ENCODE peak calls at places on chromosome 11, in eight cellular contexts. K is AG10803; F is CD4-positive, alpha-beta T cell; Y is Panc1; P is IMR-90; T is uterus; M is upper lobe of left lung; V is RWPE1. J is an unnamed sample.

GRCh38 chr11:89381094-89381493 is 110.1 kb downstream of the NOX4 start:
- DNase-seq in T (no peak), M (no peak), P (peak), F (no peak), K (peak), Y (no peak), V (peak), J (no peak)

GRCh38 chr11:104036603-104037394 is at the start of gene DDI1:
- DNase-seq in K (no peak), F (no peak), P (no peak), V (no peak), Y (no peak), M (no peak), T (no peak), J (no peak)

GRCh38 chr11:2844996-2845395 is 40.6 kb downstream of the CDKN1C start:
- DNase-seq in P (no peak), T (no peak), M (no peak), V (no peak), Y (no peak), K (no peak), F (no peak), J (no peak)

GRCh38 chr11:7538023-7538422 is 24.2 kb downstream of the PPFIBP2 start:
- DNase-seq in K (peak), Y (no peak), M (no peak), V (no peak), T (peak), P (no peak), F (no peak), J (no peak)

GRCh38 chr11:77590194-77590591 is 440 bp downstream of the AQP11 start:
- DNase-seq in P (peak), V (no peak), Y (peak), K (peak), F (no peak), M (peak), T (peak), J (no peak)

GRCh38 chr11:88158081-88158480 is 17.2 kb downstream of the RAB38 start:
- DNase-seq in V (no peak), K (no peak), T (no peak), Y (no peak), P (no peak), M (no peak), F (no peak), J (no peak)

GRCh38 chr11:125625594-125626380 is 824 bp downstream of the CHEK1 start:
- DNase-seq in V (peak), Y (peak), P (peak), K (peak), T (peak), M (peak), F (peak), J (peak)

GRCh38 chr11:87325490-87325872 is 287.7 kb downstream of the TMEM135 start:
- DNase-seq in T (no peak), V (no peak), Y (no peak), K (no peak), M (no peak), P (no peak), F (no peak), J (no peak)

GRCh38 chr11:118341749-118342489 is 586 bp downstream of the CD3D start:
- DNase-seq in T (no peak), V (no peak), Y (no peak), F (no peak), M (no peak), P (no peak), K (no peak), J (no peak)

GRCh38 chr11:68140496-68141246 is 19.5 kb upstream of the CHKA start:
- DNase-seq in F (no peak), V (no peak), M (no peak), T (no peak), K (no peak), P (no peak), Y (no peak), J (no peak)

GRCh38 chr11:17412488-17413180 is 24.2 kb upstream of the KCNJ11 start:
- DNase-seq in F (no peak), Y (no peak), K (no peak), M (no peak), V (no peak), P (no peak), T (no peak), J (no peak)
- TF ChIP-seq CTCF in F (no peak), Y (no peak), K (no peak), M (no peak), V (no peak), P (no peak), T (no peak), J (no peak)

DNA sequence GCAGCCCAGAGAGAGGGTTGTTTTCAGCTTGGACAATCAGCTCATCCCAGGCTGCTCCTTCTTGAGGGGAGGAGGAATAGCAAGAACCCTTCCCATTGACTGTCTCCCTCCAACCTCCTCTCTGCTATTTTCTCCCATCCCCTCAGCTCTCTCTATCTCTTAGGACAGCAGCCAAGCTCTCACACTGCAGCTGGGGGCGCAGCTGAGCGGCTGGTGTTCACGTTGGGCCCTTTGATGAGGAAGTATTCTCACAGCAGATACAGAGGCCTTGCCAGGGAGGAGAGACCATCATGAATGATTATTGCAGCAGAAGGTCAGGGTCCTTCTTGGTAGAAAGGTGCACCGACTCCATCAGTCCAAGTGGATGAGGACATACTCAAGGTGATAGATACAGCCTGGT is 26.5 kb upstream of the CADM1 start:
- DNase-seq in F (no peak), Y (no peak), P (no peak), V (no peak), M (no peak), K (no peak), T (no peak), J (no peak)
- TF ChIP-seq CTCF in F (no peak), Y (no peak), P (peak), V (no peak), M (no peak), K (no peak), T (no peak), J (no peak)

DNA sequence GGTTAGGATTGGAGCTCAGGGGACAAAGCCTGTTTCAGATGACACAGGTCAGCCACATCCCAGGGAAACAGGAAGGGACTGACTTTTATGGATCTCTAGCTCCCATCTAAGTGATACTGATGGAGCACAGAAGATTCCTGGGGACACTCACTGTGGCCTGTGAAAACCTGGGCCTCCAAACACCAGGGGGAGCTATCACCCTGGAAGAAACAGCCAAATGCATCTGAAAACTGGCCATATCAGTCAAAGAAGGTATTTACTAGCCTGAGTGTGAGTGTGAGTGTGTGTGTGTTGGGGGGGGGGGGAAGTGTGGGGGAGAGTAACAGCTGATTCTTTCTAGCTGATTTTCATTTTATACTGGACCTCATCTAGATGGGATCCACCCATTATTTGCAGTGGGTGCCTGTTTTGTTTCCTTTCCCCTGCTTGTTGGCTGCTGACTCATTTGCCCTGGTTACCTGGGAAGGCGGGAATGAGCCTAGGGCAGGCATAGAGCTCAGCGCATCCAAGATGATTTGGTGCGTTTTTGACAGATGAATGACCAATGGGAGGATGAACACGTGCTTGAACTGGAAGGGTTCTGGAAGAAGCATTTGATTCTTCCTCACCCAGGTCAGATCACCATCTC is 284.0 kb downstream of the KIRREL3 start:
- DNase-seq in Y (peak), F (peak), P (peak), T (no peak), K (peak), M (peak), V (no peak), J (peak)
- TF ChIP-seq CTCF in Y (peak), F (peak), P (peak), T (no peak), K (peak), M (peak), V (peak), J (no peak)

GRCh38 chr11:43579919-43580276 is 100.6 kb upstream of the HSD17B12 start:
- DNase-seq in M (no peak), Y (no peak), T (no peak), F (no peak), V (no peak), K (no peak), P (no peak), J (no peak)

GRCh38 chr11:43578346-43579170 is 102.0 kb upstream of the HSD17B12 start:
- DNase-seq in K (peak), V (peak), T (no peak), F (no peak), Y (no peak), M (no peak), P (peak), J (no peak)

GRCh38 chr11:43577566-43578264 is 102.8 kb upstream of the HSD17B12 start:
- DNase-seq in T (no peak), P (no peak), F (no peak), M (no peak), V (no peak), K (no peak), Y (no peak), J (no peak)

GRCh38 chr11:43580735-43581369 is 99.7 kb upstream of the HSD17B12 start:
- DNase-seq in Y (no peak), M (no peak), K (no peak), V (no peak), P (peak), F (no peak), T (no peak), J (no peak)

GRCh38 chr11:43579171-43579918 is 101.2 kb upstream of the HSD17B12 start:
- DNase-seq in T (no peak), V (peak), K (no peak), P (peak), M (no peak), F (no peak), Y (no peak), J (no peak)
- TF ChIP-seq CTCF in T (no peak), V (peak), K (peak), P (peak), M (no peak), F (no peak), Y (peak), J (no peak)